ENCODE peak calls at places on chromosomes 13 and 19, in ten cellular contexts. One of them, this sample, is unnamed.

GRCh38 chr19:33905937-33906577 is 109.4 kb downstream of the KCTD15 start:
- DNase-seq in MCF 10A: peak
- DNase-seq in NCI-H1105: peak
- DNase-seq in psoas muscle: peak
- DNase-seq in brain pericyte: no peak
- DNase-seq in stimulated activated CD4-positive, alpha-beta T cell treated with anti-CD3 and anti-CD28 coated beads, Interleukin-4, amount 100 ng/mL, for 1 hour: peak
- DNase-seq in neural progenitor cell: peak
- DNase-seq in GM03348: peak
- DNase-seq in iPS-NIHi11: peak
- DNase-seq in RKO: no peak
- DNase-seq in this sample: no peak

GRCh38 chr13:96575423-96576320 is 418.6 kb downstream of the OXGR1 start:
- DNase-seq in NCI-H1105: no peak
- DNase-seq in stimulated activated CD4-positive, alpha-beta T cell treated with anti-CD3 and anti-CD28 coated beads, Interleukin-4, amount 100 ng/mL, for 1 hour: no peak
- DNase-seq in RKO: no peak
- DNase-seq in MCF 10A: no peak
- DNase-seq in psoas muscle: no peak
- DNase-seq in neural progenitor cell: no peak
- DNase-seq in GM03348: no peak
- DNase-seq in iPS-NIHi11: no peak
- DNase-seq in brain pericyte: no peak
- DNase-seq in this sample: no peak

GRCh38 chr13:44329909-44330545 is 43.6 kb upstream of the SERP2 start:
- DNase-seq in brain pericyte: no peak
- DNase-seq in NCI-H1105: no peak
- DNase-seq in GM03348: no peak
- DNase-seq in neural progenitor cell: no peak
- DNase-seq in iPS-NIHi11: no peak
- DNase-seq in MCF 10A: no peak
- DNase-seq in psoas muscle: no peak
- DNase-seq in stimulated activated CD4-positive, alpha-beta T cell treated with anti-CD3 and anti-CD28 coated beads, Interleukin-4, amount 100 ng/mL, for 1 hour: no peak
- DNase-seq in RKO: no peak
- DNase-seq in this sample: no peak

GRCh38 chr19:41927810-41928192 is 448 bp downstream of the ERFL start:
- DNase-seq in neural progenitor cell: peak
- DNase-seq in brain pericyte: no peak
- DNase-seq in MCF 10A: no peak
- DNase-seq in GM03348: peak
- DNase-seq in iPS-NIHi11: peak
- DNase-seq in psoas muscle: no peak
- DNase-seq in stimulated activated CD4-positive, alpha-beta T cell treated with anti-CD3 and anti-CD28 coated beads, Interleukin-4, amount 100 ng/mL, for 1 hour: peak
- DNase-seq in NCI-H1105: no peak
- DNase-seq in RKO: no peak
- DNase-seq in this sample: peak

GRCh38 chr19:11278670-11279069 is 16.3 kb upstream of the DOCK6 start:
- DNase-seq in MCF 10A: no peak
- DNase-seq in iPS-NIHi11: no peak
- DNase-seq in psoas muscle: no peak
- DNase-seq in neural progenitor cell: no peak
- DNase-seq in stimulated activated CD4-positive, alpha-beta T cell treated with anti-CD3 and anti-CD28 coated beads, Interleukin-4, amount 100 ng/mL, for 1 hour: no peak
- DNase-seq in NCI-H1105: no peak
- DNase-seq in GM03348: no peak
- DNase-seq in brain pericyte: no peak
- DNase-seq in RKO: no peak
- DNase-seq in this sample: no peak

GRCh38 chr13:113794764-113795173 is 35.7 kb downstream of the TMEM255B start:
- DNase-seq in NCI-H1105: no peak
- DNase-seq in neural progenitor cell: no peak
- DNase-seq in GM03348: no peak
- DNase-seq in RKO: no peak
- DNase-seq in brain pericyte: no peak
- DNase-seq in stimulated activated CD4-positive, alpha-beta T cell treated with anti-CD3 and anti-CD28 coated beads, Interleukin-4, amount 100 ng/mL, for 1 hour: no peak
- DNase-seq in MCF 10A: no peak
- DNase-seq in iPS-NIHi11: no peak
- DNase-seq in psoas muscle: no peak
- DNase-seq in this sample: no peak

GRCh38 chr13:93004919-93005318 is 221.7 kb upstream of the GPC6 start:
- DNase-seq in MCF 10A: peak
- DNase-seq in psoas muscle: no peak
- DNase-seq in RKO: no peak
- DNase-seq in iPS-NIHi11: peak
- DNase-seq in neural progenitor cell: peak
- DNase-seq in GM03348: no peak
- DNase-seq in brain pericyte: no peak
- DNase-seq in stimulated activated CD4-positive, alpha-beta T cell treated with anti-CD3 and anti-CD28 coated beads, Interleukin-4, amount 100 ng/mL, for 1 hour: no peak
- DNase-seq in NCI-H1105: no peak
- DNase-seq in this sample: no peak

GRCh38 chr13:105050696-105051095 is 1484.8 kb downstream of the EFNB2 start:
- DNase-seq in iPS-NIHi11: no peak
- DNase-seq in brain pericyte: peak
- DNase-seq in NCI-H1105: no peak
- DNase-seq in psoas muscle: no peak
- DNase-seq in MCF 10A: peak
- DNase-seq in RKO: no peak
- DNase-seq in GM03348: no peak
- DNase-seq in stimulated activated CD4-positive, alpha-beta T cell treated with anti-CD3 and anti-CD28 coated beads, Interleukin-4, amount 100 ng/mL, for 1 hour: no peak
- DNase-seq in neural progenitor cell: no peak
- DNase-seq in this sample: no peak

GRCh38 chr13:41492432-41493267 is 35.3 kb downstream of the RGCC start:
- DNase-seq in iPS-NIHi11: no peak
- DNase-seq in RKO: no peak
- DNase-seq in psoas muscle: no peak
- DNase-seq in GM03348: no peak
- DNase-seq in MCF 10A: no peak
- DNase-seq in neural progenitor cell: no peak
- DNase-seq in brain pericyte: no peak
- DNase-seq in stimulated activated CD4-positive, alpha-beta T cell treated with anti-CD3 and anti-CD28 coated beads, Interleukin-4, amount 100 ng/mL, for 1 hour: no peak
- DNase-seq in NCI-H1105: no peak
- DNase-seq in this sample: peak

GRCh38 chr13:33931397-33931987 is 113.5 kb downstream of the RFC3 start:
- DNase-seq in GM03348: peak
- DNase-seq in neural progenitor cell: peak
- DNase-seq in iPS-NIHi11: peak
- DNase-seq in MCF 10A: peak
- DNase-seq in NCI-H1105: no peak
- DNase-seq in stimulated activated CD4-positive, alpha-beta T cell treated with anti-CD3 and anti-CD28 coated beads, Interleukin-4, amount 100 ng/mL, for 1 hour: no peak
- DNase-seq in psoas muscle: no peak
- DNase-seq in RKO: peak
- DNase-seq in brain pericyte: no peak
- DNase-seq in this sample: peak

GRCh38 chr19:41449079-41449864 is 6.3 kb downstream of the ERICH4 start:
- DNase-seq in brain pericyte: no peak
- DNase-seq in psoas muscle: peak
- DNase-seq in MCF 10A: peak
- DNase-seq in RKO: peak
- DNase-seq in NCI-H1105: peak
- DNase-seq in neural progenitor cell: peak
- DNase-seq in GM03348: peak
- DNase-seq in iPS-NIHi11: peak
- DNase-seq in stimulated activated CD4-positive, alpha-beta T cell treated with anti-CD3 and anti-CD28 coated beads, Interleukin-4, amount 100 ng/mL, for 1 hour: peak
- DNase-seq in this sample: peak

GRCh38 chr19:35784401-35785086 is 9.2 kb downstream of the ARHGAP33 start:
- DNase-seq in psoas muscle: no peak
- DNase-seq in stimulated activated CD4-positive, alpha-beta T cell treated with anti-CD3 and anti-CD28 coated beads, Interleukin-4, amount 100 ng/mL, for 1 hour: no peak
- DNase-seq in neural progenitor cell: peak
- DNase-seq in NCI-H1105: no peak
- DNase-seq in MCF 10A: no peak
- DNase-seq in brain pericyte: no peak
- DNase-seq in GM03348: no peak
- DNase-seq in iPS-NIHi11: peak
- DNase-seq in RKO: no peak
- DNase-seq in this sample: no peak

GRCh38 chr19:33801411-33801810 is 4.7 kb downstream of the KCTD15 start:
- DNase-seq in MCF 10A: no peak
- DNase-seq in NCI-H1105: no peak
- DNase-seq in brain pericyte: no peak
- DNase-seq in psoas muscle: no peak
- DNase-seq in stimulated activated CD4-positive, alpha-beta T cell treated with anti-CD3 and anti-CD28 coated beads, Interleukin-4, amount 100 ng/mL, for 1 hour: no peak
- DNase-seq in iPS-NIHi11: no peak
- DNase-seq in RKO: no peak
- DNase-seq in GM03348: no peak
- DNase-seq in neural progenitor cell: no peak
- DNase-seq in this sample: no peak

GRCh38 chr19:11025006-11025405 is 64.2 kb downstream of the SMARCA4 start:
- DNase-seq in RKO: no peak
- DNase-seq in MCF 10A: no peak
- DNase-seq in NCI-H1105: no peak
- DNase-seq in GM03348: no peak
- DNase-seq in psoas muscle: no peak
- DNase-seq in iPS-NIHi11: no peak
- DNase-seq in neural progenitor cell: no peak
- DNase-seq in brain pericyte: no peak
- DNase-seq in stimulated activated CD4-positive, alpha-beta T cell treated with anti-CD3 and anti-CD28 coated beads, Interleukin-4, amount 100 ng/mL, for 1 hour: no peak
- DNase-seq in this sample: no peak

GRCh38 chr13:44021422-44021821 is 141.7 kb downstream of the LACC1 start:
- DNase-seq in GM03348: no peak
- DNase-seq in RKO: no peak
- DNase-seq in MCF 10A: no peak
- DNase-seq in neural progenitor cell: no peak
- DNase-seq in brain pericyte: no peak
- DNase-seq in NCI-H1105: no peak
- DNase-seq in iPS-NIHi11: no peak
- DNase-seq in psoas muscle: no peak
- DNase-seq in stimulated activated CD4-positive, alpha-beta T cell treated with anti-CD3 and anti-CD28 coated beads, Interleukin-4, amount 100 ng/mL, for 1 hour: no peak
- DNase-seq in this sample: no peak

GRCh38 chr19:3098141-3098514 is 4.0 kb downstream of the GNA11 start:
- DNase-seq in RKO: no peak
- DNase-seq in psoas muscle: peak
- DNase-seq in NCI-H1105: no peak
- DNase-seq in MCF 10A: no peak
- DNase-seq in iPS-NIHi11: no peak
- DNase-seq in neural progenitor cell: no peak
- DNase-seq in brain pericyte: no peak
- DNase-seq in stimulated activated CD4-positive, alpha-beta T cell treated with anti-CD3 and anti-CD28 coated beads, Interleukin-4, amount 100 ng/mL, for 1 hour: no peak
- DNase-seq in GM03348: peak
- DNase-seq in this sample: peak

GRCh38 chr19:46580247-46580646 is 20.9 kb upstream of the CALM3 start:
- DNase-seq in GM03348: no peak
- DNase-seq in NCI-H1105: no peak
- DNase-seq in RKO: no peak
- DNase-seq in neural progenitor cell: no peak
- DNase-seq in iPS-NIHi11: no peak
- DNase-seq in MCF 10A: no peak
- DNase-seq in brain pericyte: no peak
- DNase-seq in psoas muscle: no peak
- DNase-seq in stimulated activated CD4-positive, alpha-beta T cell treated with anti-CD3 and anti-CD28 coated beads, Interleukin-4, amount 100 ng/mL, for 1 hour: no peak
- DNase-seq in this sample: no peak

GRCh38 chr13:50224534-50224933 is 209.3 kb downstream of the KCNRG start:
- DNase-seq in NCI-H1105: no peak
- DNase-seq in stimulated activated CD4-positive, alpha-beta T cell treated with anti-CD3 and anti-CD28 coated beads, Interleukin-4, amount 100 ng/mL, for 1 hour: no peak
- DNase-seq in psoas muscle: no peak
- DNase-seq in MCF 10A: peak
- DNase-seq in neural progenitor cell: no peak
- DNase-seq in iPS-NIHi11: no peak
- DNase-seq in GM03348: no peak
- DNase-seq in RKO: no peak
- DNase-seq in brain pericyte: no peak
- DNase-seq in this sample: no peak

GRCh38 chr13:77894743-77895142 is 23.9 kb downstream of the EDNRB start:
- DNase-seq in GM03348: no peak
- DNase-seq in RKO: no peak
- DNase-seq in neural progenitor cell: no peak
- DNase-seq in stimulated activated CD4-positive, alpha-beta T cell treated with anti-CD3 and anti-CD28 coated beads, Interleukin-4, amount 100 ng/mL, for 1 hour: no peak
- DNase-seq in psoas muscle: no peak
- DNase-seq in brain pericyte: no peak
- DNase-seq in NCI-H1105: no peak
- DNase-seq in MCF 10A: no peak
- DNase-seq in iPS-NIHi11: no peak
- DNase-seq in this sample: no peak

GRCh38 chr13:44157614-44158013 is 216.0 kb upstream of the SERP2 start:
- DNase-seq in psoas muscle: no peak
- DNase-seq in stimulated activated CD4-positive, alpha-beta T cell treated with anti-CD3 and anti-CD28 coated beads, Interleukin-4, amount 100 ng/mL, for 1 hour: no peak
- DNase-seq in MCF 10A: no peak
- DNase-seq in iPS-NIHi11: no peak
- DNase-seq in neural progenitor cell: no peak
- DNase-seq in NCI-H1105: no peak
- DNase-seq in RKO: no peak
- DNase-seq in brain pericyte: no peak
- DNase-seq in GM03348: no peak
- DNase-seq in this sample: no peak